ENCODE peak calls at places on chromosome 12, in seven cellular contexts. Y is K562, V is HepG2, E is HCT116, D is SK-N-SH, B is GM12878, F is H1. N is an unnamed sample.

GRCh38 chr12:46406352-46407027 is 33.9 kb upstream of the SLC38A2 start:
- DNase-seq in Y (no peak), V (no peak), E (no peak), D (no peak), B (no peak), F (no peak), N (no peak)

GRCh38 chr12:130747867-130748740 is 32.0 kb upstream of the RIMBP2 start:
- DNase-seq in Y (peak; percentile 68), V (peak; percentile 40), E (peak; percentile 40), D (peak; percentile 89), B (no peak), F (peak; percentile 49), N (peak; percentile 82)

GRCh38 chr12:12686925-12687324 is 9.1 kb downstream of the GPR19 start:
- DNase-seq in Y (no peak), V (no peak), E (no peak), D (no peak), B (no peak), F (no peak), N (no peak)

GRCh38 chr12:75656650-75657049 is 145.2 kb upstream of the KRR1 start:
- DNase-seq in Y (no peak), V (peak; percentile 12), E (peak; percentile 93), D (no peak), B (no peak), F (no peak), N (peak; percentile 19)

GRCh38 chr12:7206691-7207090 is 17.2 kb downstream of the PEX5 start:
- DNase-seq in Y (no peak), V (no peak), E (no peak), D (no peak), B (no peak), F (no peak), N (no peak)

GRCh38 chr12:124531281-124531745 is 36.1 kb downstream of the NCOR2 start:
- DNase-seq in Y (no peak), V (no peak), E (no peak), D (peak; percentile 88), B (no peak), F (no peak), N (no peak)

GRCh38 chr12:25186038-25186787 is 8.7 kb downstream of the DNAI7 start:
- DNase-seq in Y (no peak), V (peak; percentile 43), E (no peak), D (no peak), B (peak; percentile 43), F (no peak), N (no peak)

GRCh38 chr12:71071466-71072097 is 86.2 kb downstream of the TSPAN8 start:
- DNase-seq in Y (no peak), V (no peak), E (no peak), D (no peak), B (no peak), F (no peak), N (no peak)

GRCh38 chr12:104682790-104683279 is 226.1 kb downstream of the CHST11 start:
- DNase-seq in Y (no peak), V (no peak), E (no peak), D (no peak), B (peak; percentile 51), F (no peak), N (peak; percentile 53)

GRCh38 chr12:32240833-32241232 is 134.2 kb downstream of the BICD1 start:
- DNase-seq in Y (no peak), V (no peak), E (no peak), D (no peak), B (no peak), F (no peak), N (no peak)

GRCh38 chr12:129064201-129064881 is 211.1 kb downstream of the GLT1D1 start:
- DNase-seq in Y (no peak), V (no peak), E (no peak), D (no peak), B (no peak), F (no peak), N (no peak)

GRCh38 chr12:43238281-43238680 is 313.7 kb downstream of the ADAMTS20 start:
- DNase-seq in Y (no peak), V (no peak), E (no peak), D (no peak), B (no peak), F (no peak), N (no peak)

GRCh38 chr12:77947326-77947725 is 116.6 kb downstream of the NAV3 start:
- DNase-seq in Y (no peak), V (no peak), E (no peak), D (no peak), B (no peak), F (no peak), N (no peak)

GRCh38 chr12:104219908-104220404 is 4.4 kb downstream of the TXNRD1 start:
- DNase-seq in Y (peak; percentile 27), V (peak; percentile 69), E (peak; percentile 97), D (peak; percentile 52), B (no peak), F (no peak), N (peak; percentile 59)

GRCh38 chr12:32091696-32092095 is 15.0 kb upstream of the BICD1 start:
- DNase-seq in Y (no peak), V (no peak), E (no peak), D (no peak), B (no peak), F (no peak), N (no peak)

GRCh38 chr12:96248532-96248931 is 54.4 kb downstream of the ELK3 start:
- DNase-seq in Y (no peak), V (no peak), E (no peak), D (no peak), B (no peak), F (no peak), N (no peak)
- TF ChIP-seq JUND in Y (no peak), V (no peak), E (no peak), D (no peak), B (no peak), F (no peak), N (no peak)

GRCh38 chr12:2075558-2076195 is 22.9 kb downstream of the CACNA1C start:
- DNase-seq in Y (no peak), V (no peak), E (no peak), D (no peak), B (no peak), F (no peak), N (no peak)
- TF ChIP-seq JUND in Y (no peak), V (no peak), E (no peak), D (no peak), B (no peak), F (no peak), N (no peak)

DNA sequence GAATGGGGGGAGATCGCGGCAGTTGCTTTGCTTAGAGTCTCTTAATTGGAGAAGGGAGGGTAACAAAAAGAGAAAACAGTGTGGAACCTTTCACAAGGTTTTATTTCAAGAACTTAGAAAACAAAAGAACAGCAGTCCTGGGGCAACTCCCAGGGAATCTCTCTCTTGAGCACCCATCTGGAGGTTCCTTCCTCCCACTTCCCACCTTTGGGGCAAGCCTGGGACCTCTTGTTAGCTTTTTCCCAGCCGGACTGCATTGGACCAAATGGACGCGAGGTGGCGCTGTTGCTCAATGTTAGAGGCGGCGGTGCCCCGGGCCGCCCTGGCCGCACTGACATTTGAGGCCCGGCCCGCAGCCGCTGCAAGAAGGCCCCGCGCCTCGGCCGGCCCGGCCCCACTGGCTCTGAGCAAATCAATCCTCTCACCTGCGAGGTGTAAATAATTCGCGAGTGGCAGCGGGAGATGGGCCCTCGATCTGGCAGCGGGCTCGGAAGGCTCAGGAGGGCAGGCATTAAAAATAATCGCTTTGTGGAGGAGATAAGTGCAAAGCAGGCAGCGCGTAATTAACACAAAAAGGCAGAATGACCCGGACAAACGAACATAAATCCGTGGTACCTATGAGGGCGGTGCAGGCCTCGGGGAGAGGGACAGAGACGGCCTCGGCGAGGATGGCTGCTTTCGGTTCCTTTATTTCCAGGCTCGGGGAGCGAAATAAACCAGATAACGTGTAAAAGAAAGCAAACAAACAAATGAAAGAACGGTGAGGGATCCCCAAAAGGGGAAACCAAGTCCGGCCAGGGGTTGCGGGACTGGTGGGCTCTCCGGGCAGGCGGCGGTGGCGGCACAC is 2.7 kb upstream of the HOXC8 start:
- DNase-seq in Y (peak; percentile 82), V (peak; percentile 73), E (no peak), D (peak; percentile 93), B (no peak), F (peak; percentile 50), N (peak; percentile 91)
- TF ChIP-seq JUND in Y (peak; percentile 43), V (no peak), E (no peak), D (no peak), B (no peak), F (no peak), N (no peak)

GRCh38 chr12:52598966-52599365 is 2.3 kb downstream of the KRT72 start:
- DNase-seq in Y (no peak), V (no peak), E (no peak), D (no peak), B (no peak), F (no peak), N (no peak)
- TF ChIP-seq JUND in Y (no peak), V (no peak), E (no peak), D (no peak), B (no peak), F (no peak), N (no peak)

GRCh38 chr12:23756416-23756815 is 193.1 kb downstream of the SOX5 start:
- DNase-seq in Y (no peak), V (no peak), E (no peak), D (no peak), B (no peak), F (no peak), N (no peak)

GRCh38 chr12:23753627-23754358 is 195.7 kb downstream of the SOX5 start:
- DNase-seq in Y (no peak), V (no peak), E (no peak), D (no peak), B (no peak), F (no peak), N (no peak)

GRCh38 chr12:23752245-23752644 is 197.2 kb downstream of the SOX5 start:
- DNase-seq in Y (no peak), V (no peak), E (no peak), D (no peak), B (no peak), F (no peak), N (no peak)

GRCh38 chr12:23760495-23760894 is 189.0 kb downstream of the SOX5 start:
- DNase-seq in Y (no peak), V (no peak), E (no peak), D (no peak), B (no peak), F (no peak), N (peak; percentile 42)

GRCh38 chr12:23757541-23757962 is 191.9 kb downstream of the SOX5 start:
- DNase-seq in Y (no peak), V (peak; percentile 81), E (no peak), D (no peak), B (no peak), F (no peak), N (peak; percentile 74)
- TF ChIP-seq JUND in Y (no peak), V (no peak), E (no peak), D (no peak), B (no peak), F (no peak), N (no peak)

GRCh38 chr12:132280436-132280835 is 49.0 kb downstream of the GALNT9 start:
- DNase-seq in Y (no peak), V (no peak), E (no peak), D (no peak), B (no peak), F (no peak), N (no peak)

GRCh38 chr12:132279930-132280329 is 49.5 kb downstream of the GALNT9 start:
- DNase-seq in Y (no peak), V (no peak), E (no peak), D (no peak), B (no peak), F (no peak), N (no peak)

GRCh38 chr12:132279184-132279889 is 50.1 kb downstream of the GALNT9 start:
- DNase-seq in Y (peak; percentile 64), V (peak; percentile 81), E (no peak), D (peak; percentile 77), B (no peak), F (no peak), N (peak; percentile 56)

GRCh38 chr12:132282031-132282949 is 47.1 kb downstream of the GALNT9 start:
- DNase-seq in Y (no peak), V (peak; percentile 35), E (no peak), D (no peak), B (no peak), F (no peak), N (no peak)

GRCh38 chr12:132281021-132281420 is 48.4 kb downstream of the GALNT9 start:
- DNase-seq in Y (no peak), V (no peak), E (no peak), D (no peak), B (no peak), F (no peak), N (no peak)
- TF ChIP-seq JUND in Y (no peak), V (no peak), E (no peak), D (no peak), B (no peak), F (no peak), N (no peak)

N was measured in T47D.